ENCODE peak calls at places on chromosomes 16 and 17, in five cellular contexts. One of them, this sample, is unnamed.

GRCh38 chr17:29927546-29927945 is 2.5 kb downstream of the SSH2 start:
- DNase-seq in heart right ventricle: no peak
- DNase-seq in mesothelial cell of epicardium: no peak
- DNase-seq in MM.1S: no peak
- DNase-seq in GM13977: no peak
- DNase-seq in this sample: no peak

GRCh38 chr16:63981639-63982038 is 1140.2 kb downstream of the CDH11 start:
- DNase-seq in heart right ventricle: no peak
- DNase-seq in mesothelial cell of epicardium: no peak
- DNase-seq in MM.1S: no peak
- DNase-seq in GM13977: no peak
- DNase-seq in this sample: no peak

GRCh38 chr16:89721644-89722391 is 481 bp downstream of the ZNF276 start:
- DNase-seq in heart right ventricle: peak
- DNase-seq in mesothelial cell of epicardium: no peak
- DNase-seq in MM.1S: peak
- DNase-seq in GM13977: no peak
- DNase-seq in this sample: peak

GRCh38 chr17:4897198-4897657 is 2.1 kb upstream of the C17orf107 start:
- DNase-seq in heart right ventricle: no peak
- DNase-seq in mesothelial cell of epicardium: no peak
- DNase-seq in MM.1S: no peak
- DNase-seq in GM13977: no peak
- DNase-seq in this sample: no peak

GRCh38 chr16:49333268-49333597 is 40.4 kb upstream of the C16orf78 start:
- DNase-seq in heart right ventricle: no peak
- DNase-seq in mesothelial cell of epicardium: no peak
- DNase-seq in MM.1S: no peak
- DNase-seq in GM13977: no peak
- DNase-seq in this sample: no peak

GRCh38 chr17:43534909-43535308 is 11.2 kb downstream of the ETV4 start:
- DNase-seq in heart right ventricle: no peak
- DNase-seq in mesothelial cell of epicardium: no peak
- DNase-seq in MM.1S: no peak
- DNase-seq in GM13977: no peak
- DNase-seq in this sample: no peak

GRCh38 chr17:39573447-39574298 is 34.0 kb downstream of the NEUROD2 start:
- DNase-seq in heart right ventricle: peak
- DNase-seq in mesothelial cell of epicardium: no peak
- DNase-seq in MM.1S: no peak
- DNase-seq in GM13977: peak
- DNase-seq in this sample: peak

GRCh38 chr17:30236807-30237206 is 1.3 kb upstream of the SLC6A4 start:
- DNase-seq in heart right ventricle: peak
- DNase-seq in mesothelial cell of epicardium: no peak
- DNase-seq in MM.1S: no peak
- DNase-seq in GM13977: peak
- DNase-seq in this sample: peak

GRCh38 chr17:82463391-82463790 is 4.8 kb downstream of the NARF start:
- DNase-seq in heart right ventricle: no peak
- DNase-seq in mesothelial cell of epicardium: no peak
- DNase-seq in MM.1S: no peak
- DNase-seq in GM13977: no peak
- DNase-seq in this sample: no peak

GRCh38 chr17:27376637-27377547 is 79.4 kb upstream of the KSR1 start:
- DNase-seq in heart right ventricle: no peak
- DNase-seq in mesothelial cell of epicardium: no peak
- DNase-seq in MM.1S: no peak
- DNase-seq in GM13977: no peak
- DNase-seq in this sample: no peak

GRCh38 chr16:81151648-81152047 is 55.5 kb upstream of the GCSH start:
- DNase-seq in heart right ventricle: no peak
- DNase-seq in mesothelial cell of epicardium: no peak
- DNase-seq in MM.1S: no peak
- DNase-seq in GM13977: no peak
- DNase-seq in this sample: no peak

GRCh38 chr17:58535431-58535830 is 21.0 kb upstream of the MTMR4 start:
- DNase-seq in heart right ventricle: no peak
- DNase-seq in mesothelial cell of epicardium: no peak
- DNase-seq in MM.1S: no peak
- DNase-seq in GM13977: no peak
- DNase-seq in this sample: no peak

GRCh38 chr17:73196500-73196899 is 3.6 kb downstream of the COG1 start:
- DNase-seq in heart right ventricle: no peak
- DNase-seq in mesothelial cell of epicardium: no peak
- DNase-seq in MM.1S: no peak
- DNase-seq in GM13977: no peak
- DNase-seq in this sample: no peak
- TF ChIP-seq CTCF in heart right ventricle: no peak
- TF ChIP-seq CTCF in mesothelial cell of epicardium: no peak
- TF ChIP-seq CTCF in MM.1S: no peak
- TF ChIP-seq CTCF in GM13977: no peak
- TF ChIP-seq CTCF in this sample: no peak

GRCh38 chr16:67943619-67944503 is at the start of gene LCAT:
- DNase-seq in heart right ventricle: peak
- DNase-seq in mesothelial cell of epicardium: no peak
- DNase-seq in MM.1S: no peak
- DNase-seq in GM13977: no peak
- DNase-seq in this sample: no peak
- TF ChIP-seq CTCF in heart right ventricle: no peak
- TF ChIP-seq CTCF in mesothelial cell of epicardium: no peak
- TF ChIP-seq CTCF in MM.1S: no peak
- TF ChIP-seq CTCF in GM13977: no peak
- TF ChIP-seq CTCF in this sample: no peak

GRCh38 chr16:9260665-9261064 is 169.2 kb downstream of the HAPSTR1 start:
- DNase-seq in heart right ventricle: peak
- DNase-seq in mesothelial cell of epicardium: no peak
- DNase-seq in MM.1S: no peak
- DNase-seq in GM13977: no peak
- DNase-seq in this sample: no peak

GRCh38 chr16:9259914-9260608 is 168.6 kb downstream of the HAPSTR1 start:
- DNase-seq in heart right ventricle: no peak
- DNase-seq in mesothelial cell of epicardium: no peak
- DNase-seq in MM.1S: no peak
- DNase-seq in GM13977: no peak
- DNase-seq in this sample: no peak

GRCh38 chr16:9258423-9259051 is 167.1 kb downstream of the HAPSTR1 start:
- DNase-seq in heart right ventricle: peak
- DNase-seq in mesothelial cell of epicardium: no peak
- DNase-seq in MM.1S: peak
- DNase-seq in GM13977: peak
- DNase-seq in this sample: peak

GRCh38 chr16:9261376-9261775 is 169.9 kb downstream of the HAPSTR1 start:
- DNase-seq in heart right ventricle: no peak
- DNase-seq in mesothelial cell of epicardium: no peak
- DNase-seq in MM.1S: no peak
- DNase-seq in GM13977: no peak
- DNase-seq in this sample: no peak

GRCh38 chr16:9262941-9263340 is 171.5 kb downstream of the HAPSTR1 start:
- DNase-seq in heart right ventricle: no peak
- DNase-seq in mesothelial cell of epicardium: no peak
- DNase-seq in MM.1S: no peak
- DNase-seq in GM13977: no peak
- DNase-seq in this sample: no peak
- TF ChIP-seq CTCF in heart right ventricle: no peak
- TF ChIP-seq CTCF in mesothelial cell of epicardium: no peak
- TF ChIP-seq CTCF in MM.1S: no peak
- TF ChIP-seq CTCF in GM13977: no peak
- TF ChIP-seq CTCF in this sample: no peak

GRCh38 chr17:57259817-57260216 is 3.5 kb downstream of the MSI2 start:
- DNase-seq in heart right ventricle: no peak
- DNase-seq in mesothelial cell of epicardium: no peak
- DNase-seq in MM.1S: no peak
- DNase-seq in GM13977: no peak
- DNase-seq in this sample: no peak

GRCh38 chr17:57256708-57257112 is 387 bp downstream of the MSI2 start:
- DNase-seq in heart right ventricle: peak
- DNase-seq in mesothelial cell of epicardium: no peak
- DNase-seq in MM.1S: peak
- DNase-seq in GM13977: no peak
- DNase-seq in this sample: peak

GRCh38 chr17:57255776-57256681 is at the start of gene MSI2:
- DNase-seq in heart right ventricle: peak
- DNase-seq in mesothelial cell of epicardium: peak
- DNase-seq in MM.1S: peak
- DNase-seq in GM13977: peak
- DNase-seq in this sample: peak

GRCh38 chr17:57257213-57257873 is 1.0 kb downstream of the MSI2 start:
- DNase-seq in heart right ventricle: no peak
- DNase-seq in mesothelial cell of epicardium: no peak
- DNase-seq in MM.1S: peak
- DNase-seq in GM13977: no peak
- DNase-seq in this sample: no peak

GRCh38 chr17:57257911-57258885 is 1.9 kb downstream of the MSI2 start:
- DNase-seq in heart right ventricle: no peak
- DNase-seq in mesothelial cell of epicardium: no peak
- DNase-seq in MM.1S: no peak
- DNase-seq in GM13977: no peak
- DNase-seq in this sample: no peak
- TF ChIP-seq CTCF in heart right ventricle: no peak
- TF ChIP-seq CTCF in mesothelial cell of epicardium: no peak
- TF ChIP-seq CTCF in MM.1S: no peak
- TF ChIP-seq CTCF in GM13977: no peak
- TF ChIP-seq CTCF in this sample: no peak

DNA sequence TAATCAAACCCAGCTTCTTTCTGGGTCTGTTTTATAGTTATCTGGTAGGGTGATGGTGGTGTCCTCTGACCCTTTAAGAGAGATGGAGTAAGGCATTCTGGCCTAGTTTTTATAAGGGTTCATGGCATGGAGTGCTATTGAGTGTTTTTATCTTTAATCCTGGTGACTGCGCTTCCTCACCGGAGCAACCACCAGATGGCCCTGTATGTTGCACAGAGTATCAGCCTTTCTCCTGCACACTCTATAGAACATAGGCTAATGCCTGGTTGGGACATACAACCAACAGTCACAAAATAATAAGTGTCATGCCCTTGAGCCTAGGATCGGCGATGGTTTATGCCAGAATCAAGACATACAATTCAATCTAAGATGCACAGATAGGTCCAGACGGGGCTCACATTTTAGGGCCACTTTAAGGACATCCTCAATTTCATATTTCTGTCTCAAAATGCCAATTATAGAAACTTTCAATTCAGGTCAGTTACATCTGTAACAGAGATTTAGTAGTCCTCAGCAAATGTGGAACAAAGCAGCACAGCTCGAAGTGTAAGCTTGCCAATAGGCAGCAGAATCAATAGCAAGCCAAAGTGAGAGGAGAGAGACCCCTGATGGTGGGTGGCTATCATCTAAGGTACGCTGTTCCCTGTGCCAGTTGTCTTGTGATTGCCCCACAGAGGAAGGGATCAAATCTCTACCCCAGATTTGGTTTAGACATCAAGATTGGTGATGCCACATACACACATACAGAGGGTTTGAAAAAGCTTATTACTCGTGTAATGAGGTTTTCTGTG is 37.2 kb upstream of the HOXB9 start:
- DNase-seq in heart right ventricle: no peak
- DNase-seq in mesothelial cell of epicardium: no peak
- DNase-seq in MM.1S: no peak
- DNase-seq in GM13977: no peak
- DNase-seq in this sample: no peak
- TF ChIP-seq CTCF in heart right ventricle: no peak
- TF ChIP-seq CTCF in mesothelial cell of epicardium: no peak
- TF ChIP-seq CTCF in MM.1S: no peak
- TF ChIP-seq CTCF in GM13977: no peak
- TF ChIP-seq CTCF in this sample: no peak

GRCh38 chr16:71414038-71414437 is 27.8 kb downstream of the TLE7 start:
- DNase-seq in heart right ventricle: no peak
- DNase-seq in mesothelial cell of epicardium: no peak
- DNase-seq in MM.1S: no peak
- DNase-seq in GM13977: no peak
- DNase-seq in this sample: no peak
- TF ChIP-seq CTCF in heart right ventricle: no peak
- TF ChIP-seq CTCF in mesothelial cell of epicardium: no peak
- TF ChIP-seq CTCF in MM.1S: no peak
- TF ChIP-seq CTCF in GM13977: no peak
- TF ChIP-seq CTCF in this sample: no peak

GRCh38 chr16:28063611-28064061 is at the start of gene GSG1L:
- DNase-seq in heart right ventricle: no peak
- DNase-seq in mesothelial cell of epicardium: no peak
- DNase-seq in MM.1S: no peak
- DNase-seq in GM13977: peak
- DNase-seq in this sample: peak
- TF ChIP-seq CTCF in heart right ventricle: peak
- TF ChIP-seq CTCF in mesothelial cell of epicardium: no peak
- TF ChIP-seq CTCF in MM.1S: no peak
- TF ChIP-seq CTCF in GM13977: peak
- TF ChIP-seq CTCF in this sample: no peak

GRCh38 chr16:79089735-79090284 is 510.7 kb downstream of the MAF start:
- DNase-seq in heart right ventricle: peak
- DNase-seq in mesothelial cell of epicardium: no peak
- DNase-seq in MM.1S: peak
- DNase-seq in GM13977: no peak
- DNase-seq in this sample: no peak
- TF ChIP-seq CTCF in heart right ventricle: no peak
- TF ChIP-seq CTCF in mesothelial cell of epicardium: no peak
- TF ChIP-seq CTCF in MM.1S: no peak
- TF ChIP-seq CTCF in GM13977: no peak
- TF ChIP-seq CTCF in this sample: no peak

DNA sequence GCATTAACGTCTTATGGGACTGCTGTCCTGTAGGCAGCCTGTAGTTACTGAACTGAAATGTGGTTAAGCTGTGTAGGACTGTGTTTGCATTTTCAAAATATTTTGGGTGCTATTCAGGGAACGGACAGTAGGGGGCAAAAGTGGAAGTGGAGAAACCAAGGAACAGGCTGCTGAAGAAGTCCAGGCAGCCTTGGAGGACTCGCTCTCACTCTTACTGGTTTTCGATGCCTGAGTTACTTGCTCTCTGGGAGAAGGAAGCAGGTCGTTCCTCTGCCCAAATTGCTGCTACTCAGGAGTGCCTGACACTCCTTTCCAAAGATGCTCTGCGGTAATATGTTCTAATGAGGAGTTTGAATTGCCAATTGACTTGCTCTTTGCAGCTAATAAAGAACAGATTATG is 64.5 kb upstream of the RBFOX1 start:
- DNase-seq in heart right ventricle: peak
- DNase-seq in mesothelial cell of epicardium: no peak
- DNase-seq in MM.1S: no peak
- DNase-seq in GM13977: no peak
- DNase-seq in this sample: no peak
- TF ChIP-seq CTCF in heart right ventricle: peak
- TF ChIP-seq CTCF in mesothelial cell of epicardium: peak
- TF ChIP-seq CTCF in MM.1S: peak
- TF ChIP-seq CTCF in GM13977: peak
- TF ChIP-seq CTCF in this sample: no peak

This sample was measured in GM20000.